ENCODE peak calls at places on chromosomes 7 and 10, in eight cellular contexts. A, T, E, C, X, M, S and R are unnamed samples.

GRCh38 chr10:29647483-29647882 is 12.7 kb upstream of the SVIL start:
- DNase-seq in A (no peak), T (no peak), E (no peak), C (no peak), X (no peak), M (no peak), S (no peak), R (no peak)

GRCh38 chr10:17512341-17513001 is 58.1 kb upstream of the ST8SIA6 start:
- DNase-seq in A (no peak), T (peak), E (peak), C (peak), X (no peak), M (peak), S (peak), R (peak)

GRCh38 chr7:105149827-105150226 is 135.8 kb downstream of the KMT2E start:
- DNase-seq in A (no peak), T (no peak), E (no peak), C (no peak), X (no peak), M (no peak), S (peak), R (peak)

GRCh38 chr10:17003151-17003550 is 126.5 kb downstream of the CUBN start:
- DNase-seq in A (no peak), T (no peak), E (no peak), C (no peak), X (peak), M (peak), S (no peak), R (peak)

GRCh38 chr10:15515207-15515606 is 144.1 kb upstream of the FAM171A1 start:
- DNase-seq in A (no peak), T (no peak), E (no peak), C (no peak), X (no peak), M (no peak), S (no peak), R (peak)

GRCh38 chr10:14362098-14362497 is 31.4 kb upstream of the FRMD4A start:
- DNase-seq in A (no peak), T (no peak), E (no peak), C (no peak), X (no peak), M (no peak), S (no peak), R (no peak)

GRCh38 chr10:103895458-103896186 is 22.4 kb downstream of the STN1 start:
- DNase-seq in A (no peak), T (peak), E (no peak), C (no peak), X (no peak), M (no peak), S (peak), R (peak)

GRCh38 chr10:63467833-63468232 is 2.1 kb upstream of the JMJD1C start:
- DNase-seq in A (no peak), T (no peak), E (no peak), C (no peak), X (no peak), M (no peak), S (no peak), R (peak)

GRCh38 chr7:28446131-28446530 is 33.8 kb downstream of the CREB5 start:
- DNase-seq in A (no peak), T (no peak), E (no peak), C (no peak), X (no peak), M (no peak), S (no peak), R (no peak)

GRCh38 chr10:78336402-78336791 is 302.7 kb downstream of the RPS24 start:
- DNase-seq in A (no peak), T (peak), E (no peak), C (peak), X (no peak), M (no peak), S (no peak), R (peak)

GRCh38 chr10:3129581-3130340 is 42.8 kb downstream of the PITRM1 start:
- DNase-seq in A (no peak), T (no peak), E (no peak), C (no peak), X (no peak), M (no peak), S (no peak), R (no peak)

GRCh38 chr7:45583296-45583695 is 9.1 kb downstream of the ADCY1 start:
- DNase-seq in A (peak), T (no peak), E (no peak), C (no peak), X (no peak), M (no peak), S (no peak), R (no peak)

GRCh38 chr7:151135866-151136514 is 31.5 kb downstream of the GBX1 start:
- DNase-seq in A (peak), T (no peak), E (peak), C (no peak), X (no peak), M (no peak), S (no peak), R (no peak)

GRCh38 chr7:75945297-75946168 is 30.6 kb downstream of the POR start:
- DNase-seq in A (no peak), T (peak), E (no peak), C (peak), X (no peak), M (peak), S (peak), R (peak)

GRCh38 chr10:131847241-131847783 is 53.5 kb upstream of the PPP2R2D start:
- DNase-seq in A (peak), T (no peak), E (no peak), C (no peak), X (no peak), M (no peak), S (no peak), R (no peak)

GRCh38 chr10:32144817-32145688 is 88.8 kb upstream of the KIF5B start:
- DNase-seq in A (no peak), T (peak), E (no peak), C (no peak), X (no peak), M (no peak), S (no peak), R (no peak)

GRCh38 chr10:34797155-34797554 is 17.9 kb downstream of the PARD3 start:
- DNase-seq in A (peak), T (no peak), E (no peak), C (no peak), X (no peak), M (no peak), S (no peak), R (no peak)

GRCh38 chr7:87210506-87210905 is 9.0 kb downstream of the TMEM243 start:
- DNase-seq in A (no peak), T (no peak), E (no peak), C (no peak), X (no peak), M (no peak), S (no peak), R (no peak)

GRCh38 chr7:142496545-142496991 is 238.7 kb upstream of the PRSS58 start:
- DNase-seq in A (no peak), T (no peak), E (no peak), C (no peak), X (no peak), M (peak), S (peak), R (peak)

GRCh38 chr10:81847675-81848074 is 27.3 kb upstream of the NRG3 start:
- DNase-seq in A (no peak), T (no peak), E (no peak), C (no peak), X (no peak), M (no peak), S (no peak), R (no peak)
- H3K4me3 ChIP-seq in A (no peak), T (no peak), E (no peak), C (no peak), X (no peak), M (no peak), S (no peak), R (no peak)

GRCh38 chr7:139899328-139900020 is 70.4 kb downstream of the TBXAS1 start:
- DNase-seq in A (no peak), T (no peak), E (no peak), C (no peak), X (no peak), M (no peak), S (no peak), R (no peak)
- H3K4me3 ChIP-seq in A (no peak), T (no peak), E (no peak), C (no peak), X (no peak), M (no peak), S (no peak), R (no peak)

GRCh38 chr10:8053446-8054242 is 844 bp upstream of the GATA3 start:
- DNase-seq in A (peak), T (peak), E (peak), C (peak), X (peak), M (peak), S (peak), R (peak)
- H3K4me3 ChIP-seq in A (peak), T (no peak), E (peak), C (peak), X (peak), M (peak), S (peak), R (peak)

GRCh38 chr10:80414126-80414898 is 6.0 kb downstream of the PRXL2A start:
- DNase-seq in A (no peak), T (no peak), E (no peak), C (peak), X (no peak), M (peak), S (no peak), R (no peak)
- H3K4me3 ChIP-seq in A (no peak), T (no peak), E (peak), C (no peak), X (no peak), M (no peak), S (peak), R (no peak)

DNA sequence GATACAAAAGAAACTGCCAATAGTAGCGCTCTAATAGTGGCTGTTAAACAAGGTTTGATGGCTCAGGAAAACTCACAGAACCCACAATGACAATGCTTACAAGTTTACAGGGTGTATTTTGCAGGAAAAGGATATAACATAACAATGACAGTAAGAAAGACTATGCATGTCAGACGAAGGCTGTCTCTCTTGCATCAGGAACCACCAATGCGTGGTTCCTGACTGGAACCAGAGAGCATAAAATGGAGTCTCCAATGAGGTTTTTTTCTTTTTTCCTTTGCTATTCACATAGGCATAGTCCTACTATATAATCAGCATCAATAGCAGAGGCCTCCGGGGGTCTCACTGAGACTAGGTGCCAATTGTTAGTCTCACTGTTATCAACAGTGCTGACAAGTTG is 120.4 kb upstream of the STEAP1 start:
- DNase-seq in A (no peak), T (no peak), E (no peak), C (no peak), X (no peak), M (no peak), S (no peak), R (no peak)
- H3K4me3 ChIP-seq in A (no peak), T (no peak), E (no peak), C (no peak), X (no peak), M (no peak), S (no peak), R (no peak)

DNA sequence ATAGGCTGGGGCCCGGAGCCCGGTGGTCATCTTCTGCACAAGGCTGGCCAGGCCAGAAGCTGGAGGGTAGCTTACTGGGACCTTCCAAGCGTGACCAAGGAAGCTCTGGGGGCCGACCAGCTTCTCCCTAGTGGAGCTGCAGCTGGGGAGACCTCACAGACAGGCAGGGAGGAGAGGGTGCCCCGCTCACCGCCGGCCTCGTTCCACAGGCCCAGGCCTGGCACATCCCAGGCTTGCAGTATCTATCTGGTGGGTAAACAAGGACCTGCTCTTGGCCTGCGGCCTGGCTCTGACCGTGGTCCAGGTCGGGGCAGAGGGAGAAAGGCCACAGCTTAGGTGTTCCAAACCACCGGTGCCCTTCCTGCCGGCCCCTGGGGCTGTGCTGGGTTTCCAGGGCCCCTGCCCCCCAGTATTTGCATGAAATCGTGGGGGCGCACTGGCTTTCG is 1.6 kb upstream of the ELFN1 start:
- DNase-seq in A (peak), T (no peak), E (peak), C (peak), X (no peak), M (no peak), S (no peak), R (no peak)
- H3K4me3 ChIP-seq in A (no peak), T (no peak), E (peak), C (peak), X (no peak), M (no peak), S (no peak), R (no peak)

DNA sequence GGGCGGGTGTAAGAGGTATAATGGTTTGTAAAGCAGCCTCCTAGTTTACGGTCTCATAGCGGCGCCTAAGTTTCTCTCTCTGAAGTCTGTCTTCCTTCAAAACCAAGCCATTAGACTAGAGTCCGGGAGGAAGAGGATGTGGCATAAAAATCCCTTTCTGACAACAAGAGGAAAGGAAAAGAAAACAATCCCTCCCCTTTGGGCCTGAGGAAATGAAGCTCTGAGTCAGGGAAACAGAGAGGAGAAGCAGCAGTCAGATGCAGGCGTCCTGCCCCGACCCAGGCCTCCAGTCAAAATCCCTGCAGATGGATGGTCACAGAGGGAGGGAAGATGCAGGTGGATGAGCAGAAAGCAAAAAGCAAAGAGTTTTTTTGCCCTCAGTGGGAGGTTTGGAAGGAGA is 23.7 kb downstream of the PARP12 start:
- DNase-seq in A (no peak), T (no peak), E (no peak), C (no peak), X (no peak), M (no peak), S (no peak), R (no peak)
- H3K4me3 ChIP-seq in A (no peak), T (no peak), E (no peak), C (no peak), X (no peak), M (no peak), S (no peak), R (no peak)

GRCh38 chr10:25933653-25934608 is at the start of gene MYO3A:
- DNase-seq in A (peak), T (peak), E (no peak), C (no peak), X (no peak), M (no peak), S (no peak), R (no peak)

DNA sequence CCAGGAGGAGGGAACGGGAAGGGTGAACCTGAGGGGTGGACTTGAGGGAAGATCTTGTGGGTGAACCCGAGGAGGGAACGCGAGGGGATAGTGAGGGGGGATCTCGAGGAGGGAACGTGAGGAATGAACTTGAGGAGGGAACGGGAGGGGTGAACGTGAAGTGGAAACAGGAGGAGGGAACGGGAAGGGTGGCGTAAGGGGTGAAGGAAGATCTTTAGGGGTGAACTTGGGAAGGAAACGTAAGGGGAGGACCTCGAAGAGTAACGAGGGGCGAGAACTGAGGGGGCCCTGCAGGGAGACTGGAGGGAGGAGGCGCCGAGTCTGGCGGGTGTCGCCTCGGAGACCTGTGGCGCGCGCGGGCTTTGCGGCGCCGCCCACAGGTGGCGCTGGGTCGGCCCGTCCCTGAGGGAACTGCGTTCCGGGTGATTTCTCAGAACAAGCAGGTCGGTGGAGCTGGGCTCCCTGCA is 677 bp downstream of the MYO3A start:
- DNase-seq in A (no peak), T (peak), E (no peak), C (no peak), X (no peak), M (peak), S (no peak), R (no peak)
- H3K4me3 ChIP-seq in A (peak), T (no peak), E (peak), C (no peak), X (no peak), M (no peak), S (no peak), R (no peak)

GRCh38 chr7:114502454-114503254 is 88.0 kb downstream of the FOXP2 start:
- DNase-seq in A (no peak), T (no peak), E (no peak), C (no peak), X (no peak), M (no peak), S (peak), R (no peak)
- H3K4me3 ChIP-seq in A (no peak), T (no peak), E (no peak), C (peak), X (no peak), M (no peak), S (no peak), R (no peak)